ENCODE peak calls at places on chromosome 17, in five cellular contexts. S is stimulated activated CD8-positive, alpha-beta memory T cell treated with anti-CD3 and anti-CD28 coated beads, Interleukin-15, amount 100 ng/mL, for 1 hour; Y is HL-60; N is effector CD8-positive, alpha-beta T cell; H is activated naive CD8-positive, alpha-beta T cell treated with anti-CD3 and anti-CD28 coated beads, Interleukin-2, amount 50 U/mL, for 24 hours. Q is an unnamed sample.

GRCh38 chr17:29862127-29862526 is 67.9 kb downstream of the SSH2 start:
- DNase-seq in Y (no peak), N (no peak), S (no peak), H (no peak), Q (no peak)

GRCh38 chr17:77809814-77810213 is 148.7 kb upstream of the TNRC6C start:
- DNase-seq in S (no peak), Y (no peak), N (no peak), H (no peak), Q (no peak)

GRCh38 chr17:27540300-27541105 is 84.3 kb downstream of the KSR1 start:
- DNase-seq in Y (peak; percentile 79), S (no peak), H (no peak), N (no peak), Q (no peak)

GRCh38 chr17:7858487-7858832 is 657 bp downstream of the CYB5D1 start:
- DNase-seq in S (no peak), Y (peak; percentile 65), N (no peak), H (peak; percentile 52), Q (no peak)

GRCh38 chr17:58072862-58073261 is 10.4 kb upstream of the DYNLL2 start:
- DNase-seq in N (no peak), H (no peak), S (no peak), Y (no peak), Q (no peak)

GRCh38 chr17:79664925-79665738 is 54.3 kb upstream of the RBFOX3 start:
- DNase-seq in Y (no peak), H (no peak), S (no peak), N (no peak), Q (no peak)

GRCh38 chr17:187130-187529 is 5.7 kb upstream of the DOC2B start:
- DNase-seq in Y (no peak), N (no peak), S (no peak), H (no peak), Q (no peak)

GRCh38 chr17:57874434-57875108 is 24.7 kb upstream of the MRPS23 start:
- DNase-seq in Y (peak; percentile 74), H (peak; percentile 48), S (no peak), N (no peak), Q (no peak)

GRCh38 chr17:52233176-52233575 is 74.7 kb upstream of the CA10 start:
- DNase-seq in N (no peak), S (no peak), Y (no peak), H (no peak), Q (no peak)

GRCh38 chr17:28493467-28493866 is 12.7 kb upstream of the FOXN1 start:
- DNase-seq in S (no peak), N (no peak), Y (no peak), H (no peak), Q (no peak)